ENCODE peak calls at places on chromosomes 13 and 19, in four cellular contexts. One of them, this sample, is unnamed.

GRCh38 chr19:12842511-12842910 is 4.2 kb downstream of the MAST1 start:
- DNase-seq in stimulated activated naive B cell treated with anti-CD40 and anti-IgM and Interleukin-4, amounts not matched to agents 10 μg/mL and 1 μg/mL and 100 μg/mL, for 72 hours: no peak
- DNase-seq in dermis blood vessel endothelial cell: no peak
- DNase-seq in fibroblast of lung: no peak
- DNase-seq in this sample: no peak

GRCh38 chr13:112587359-112587766 is 590 bp downstream of the TUBGCP3 start:
- DNase-seq in stimulated activated naive B cell treated with anti-CD40 and anti-IgM and Interleukin-4, amounts not matched to agents 10 μg/mL and 1 μg/mL and 100 μg/mL, for 72 hours: peak
- DNase-seq in dermis blood vessel endothelial cell: peak
- DNase-seq in fibroblast of lung: peak
- DNase-seq in this sample: peak

GRCh38 chr13:76828316-76828741 is 57.9 kb downstream of the KCTD12 start:
- DNase-seq in stimulated activated naive B cell treated with anti-CD40 and anti-IgM and Interleukin-4, amounts not matched to agents 10 μg/mL and 1 μg/mL and 100 μg/mL, for 72 hours: no peak
- DNase-seq in dermis blood vessel endothelial cell: no peak
- DNase-seq in fibroblast of lung: no peak
- DNase-seq in this sample: no peak

GRCh38 chr19:54137913-54138776 is 583 bp downstream of the CNOT3 start:
- DNase-seq in stimulated activated naive B cell treated with anti-CD40 and anti-IgM and Interleukin-4, amounts not matched to agents 10 μg/mL and 1 μg/mL and 100 μg/mL, for 72 hours: no peak
- DNase-seq in dermis blood vessel endothelial cell: no peak
- DNase-seq in fibroblast of lung: no peak
- DNase-seq in this sample: no peak

GRCh38 chr19:55253842-55254624 is 4.8 kb downstream of the PPP6R1 start:
- DNase-seq in stimulated activated naive B cell treated with anti-CD40 and anti-IgM and Interleukin-4, amounts not matched to agents 10 μg/mL and 1 μg/mL and 100 μg/mL, for 72 hours: peak
- DNase-seq in dermis blood vessel endothelial cell: peak
- DNase-seq in fibroblast of lung: no peak
- DNase-seq in this sample: no peak

GRCh38 chr19:51904331-51905165 is at the start of gene ZNF649:
- DNase-seq in stimulated activated naive B cell treated with anti-CD40 and anti-IgM and Interleukin-4, amounts not matched to agents 10 μg/mL and 1 μg/mL and 100 μg/mL, for 72 hours: peak
- DNase-seq in dermis blood vessel endothelial cell: peak
- DNase-seq in fibroblast of lung: peak
- DNase-seq in this sample: peak

GRCh38 chr19:52170863-52171320 is 529 bp downstream of the ZNF836 start:
- DNase-seq in stimulated activated naive B cell treated with anti-CD40 and anti-IgM and Interleukin-4, amounts not matched to agents 10 μg/mL and 1 μg/mL and 100 μg/mL, for 72 hours: no peak
- DNase-seq in dermis blood vessel endothelial cell: peak
- DNase-seq in fibroblast of lung: no peak
- DNase-seq in this sample: no peak

GRCh38 chr19:20039203-20039723 is at the start of gene ZNF682:
- DNase-seq in stimulated activated naive B cell treated with anti-CD40 and anti-IgM and Interleukin-4, amounts not matched to agents 10 μg/mL and 1 μg/mL and 100 μg/mL, for 72 hours: peak
- DNase-seq in dermis blood vessel endothelial cell: peak
- DNase-seq in fibroblast of lung: peak
- DNase-seq in this sample: peak

GRCh38 chr19:38952395-38953165 is 21.8 kb downstream of the MRPS12 start:
- DNase-seq in stimulated activated naive B cell treated with anti-CD40 and anti-IgM and Interleukin-4, amounts not matched to agents 10 μg/mL and 1 μg/mL and 100 μg/mL, for 72 hours: no peak
- DNase-seq in dermis blood vessel endothelial cell: peak
- DNase-seq in fibroblast of lung: no peak
- DNase-seq in this sample: peak

GRCh38 chr13:29847501-29847983 is 2.9 kb downstream of the UBL3 start:
- DNase-seq in stimulated activated naive B cell treated with anti-CD40 and anti-IgM and Interleukin-4, amounts not matched to agents 10 μg/mL and 1 μg/mL and 100 μg/mL, for 72 hours: no peak
- DNase-seq in dermis blood vessel endothelial cell: peak
- DNase-seq in fibroblast of lung: peak
- DNase-seq in this sample: no peak

GRCh38 chr13:62113145-62113544 is 697.5 kb upstream of the PCDH20 start:
- DNase-seq in stimulated activated naive B cell treated with anti-CD40 and anti-IgM and Interleukin-4, amounts not matched to agents 10 μg/mL and 1 μg/mL and 100 μg/mL, for 72 hours: no peak
- DNase-seq in dermis blood vessel endothelial cell: no peak
- DNase-seq in fibroblast of lung: peak
- DNase-seq in this sample: no peak

GRCh38 chr19:44927746-44928145 is 13.3 kb downstream of the APOC1 start:
- DNase-seq in stimulated activated naive B cell treated with anti-CD40 and anti-IgM and Interleukin-4, amounts not matched to agents 10 μg/mL and 1 μg/mL and 100 μg/mL, for 72 hours: no peak
- DNase-seq in dermis blood vessel endothelial cell: no peak
- DNase-seq in fibroblast of lung: peak
- DNase-seq in this sample: no peak

GRCh38 chr19:41219924-41220567 is 1.0 kb downstream of the AXL start:
- DNase-seq in stimulated activated naive B cell treated with anti-CD40 and anti-IgM and Interleukin-4, amounts not matched to agents 10 μg/mL and 1 μg/mL and 100 μg/mL, for 72 hours: no peak
- DNase-seq in dermis blood vessel endothelial cell: peak
- DNase-seq in fibroblast of lung: peak
- DNase-seq in this sample: peak

GRCh38 chr19:49983645-49984229 is 22.8 kb upstream of the SIGLEC11 start:
- DNase-seq in stimulated activated naive B cell treated with anti-CD40 and anti-IgM and Interleukin-4, amounts not matched to agents 10 μg/mL and 1 μg/mL and 100 μg/mL, for 72 hours: peak
- DNase-seq in dermis blood vessel endothelial cell: peak
- DNase-seq in fibroblast of lung: peak
- DNase-seq in this sample: peak

GRCh38 chr13:77829963-77830362 is 88.7 kb downstream of the EDNRB start:
- DNase-seq in stimulated activated naive B cell treated with anti-CD40 and anti-IgM and Interleukin-4, amounts not matched to agents 10 μg/mL and 1 μg/mL and 100 μg/mL, for 72 hours: no peak
- DNase-seq in dermis blood vessel endothelial cell: no peak
- DNase-seq in fibroblast of lung: no peak
- DNase-seq in this sample: no peak

GRCh38 chr19:49564616-49565045 is 15.7 kb downstream of the NOSIP start:
- DNase-seq in stimulated activated naive B cell treated with anti-CD40 and anti-IgM and Interleukin-4, amounts not matched to agents 10 μg/mL and 1 μg/mL and 100 μg/mL, for 72 hours: no peak
- DNase-seq in dermis blood vessel endothelial cell: no peak
- DNase-seq in fibroblast of lung: no peak
- DNase-seq in this sample: no peak

GRCh38 chr19:38975214-38975860 is at the start of gene FBXO17:
- DNase-seq in stimulated activated naive B cell treated with anti-CD40 and anti-IgM and Interleukin-4, amounts not matched to agents 10 μg/mL and 1 μg/mL and 100 μg/mL, for 72 hours: no peak
- DNase-seq in dermis blood vessel endothelial cell: peak
- DNase-seq in fibroblast of lung: peak
- DNase-seq in this sample: peak

GRCh38 chr19:7224205-7224833 is 69.9 kb downstream of the INSR start:
- DNase-seq in stimulated activated naive B cell treated with anti-CD40 and anti-IgM and Interleukin-4, amounts not matched to agents 10 μg/mL and 1 μg/mL and 100 μg/mL, for 72 hours: no peak
- DNase-seq in dermis blood vessel endothelial cell: no peak
- DNase-seq in fibroblast of lung: peak
- DNase-seq in this sample: peak

GRCh38 chr13:44989941-44990340 is 603 bp downstream of the GPALPP1 start:
- DNase-seq in stimulated activated naive B cell treated with anti-CD40 and anti-IgM and Interleukin-4, amounts not matched to agents 10 μg/mL and 1 μg/mL and 100 μg/mL, for 72 hours: no peak
- DNase-seq in dermis blood vessel endothelial cell: no peak
- DNase-seq in fibroblast of lung: no peak
- DNase-seq in this sample: no peak

GRCh38 chr13:111202149-111202548 is 87.0 kb downstream of the ARHGEF7 start:
- DNase-seq in stimulated activated naive B cell treated with anti-CD40 and anti-IgM and Interleukin-4, amounts not matched to agents 10 μg/mL and 1 μg/mL and 100 μg/mL, for 72 hours: no peak
- DNase-seq in dermis blood vessel endothelial cell: peak
- DNase-seq in fibroblast of lung: no peak
- DNase-seq in this sample: no peak

GRCh38 chr19:54517483-54517882 is 14.9 kb downstream of the LAIR2 start:
- DNase-seq in stimulated activated naive B cell treated with anti-CD40 and anti-IgM and Interleukin-4, amounts not matched to agents 10 μg/mL and 1 μg/mL and 100 μg/mL, for 72 hours: peak
- DNase-seq in dermis blood vessel endothelial cell: peak
- DNase-seq in fibroblast of lung: peak
- DNase-seq in this sample: no peak

GRCh38 chr19:7214329-7215089 is 79.7 kb downstream of the INSR start:
- DNase-seq in stimulated activated naive B cell treated with anti-CD40 and anti-IgM and Interleukin-4, amounts not matched to agents 10 μg/mL and 1 μg/mL and 100 μg/mL, for 72 hours: no peak
- DNase-seq in dermis blood vessel endothelial cell: no peak
- DNase-seq in fibroblast of lung: no peak
- DNase-seq in this sample: no peak

GRCh38 chr19:3833578-3834348 is 35.1 kb downstream of the ZFR2 start:
- DNase-seq in stimulated activated naive B cell treated with anti-CD40 and anti-IgM and Interleukin-4, amounts not matched to agents 10 μg/mL and 1 μg/mL and 100 μg/mL, for 72 hours: no peak
- DNase-seq in dermis blood vessel endothelial cell: no peak
- DNase-seq in fibroblast of lung: no peak
- DNase-seq in this sample: no peak

GRCh38 chr19:9796113-9796773 is 22.6 kb downstream of the FBXL12 start:
- DNase-seq in stimulated activated naive B cell treated with anti-CD40 and anti-IgM and Interleukin-4, amounts not matched to agents 10 μg/mL and 1 μg/mL and 100 μg/mL, for 72 hours: peak
- DNase-seq in dermis blood vessel endothelial cell: peak
- DNase-seq in fibroblast of lung: peak
- DNase-seq in this sample: peak

GRCh38 chr19:30888937-30889336 is 460.3 kb downstream of the TSHZ3 start:
- DNase-seq in stimulated activated naive B cell treated with anti-CD40 and anti-IgM and Interleukin-4, amounts not matched to agents 10 μg/mL and 1 μg/mL and 100 μg/mL, for 72 hours: no peak
- DNase-seq in dermis blood vessel endothelial cell: no peak
- DNase-seq in fibroblast of lung: no peak
- DNase-seq in this sample: no peak

GRCh38 chr19:49832556-49832955 is 14.5 kb downstream of the MED25 start:
- DNase-seq in stimulated activated naive B cell treated with anti-CD40 and anti-IgM and Interleukin-4, amounts not matched to agents 10 μg/mL and 1 μg/mL and 100 μg/mL, for 72 hours: no peak
- DNase-seq in dermis blood vessel endothelial cell: peak
- DNase-seq in fibroblast of lung: no peak
- DNase-seq in this sample: no peak

GRCh38 chr13:36362251-36362650 is 16.1 kb upstream of the SPART start:
- DNase-seq in stimulated activated naive B cell treated with anti-CD40 and anti-IgM and Interleukin-4, amounts not matched to agents 10 μg/mL and 1 μg/mL and 100 μg/mL, for 72 hours: no peak
- DNase-seq in dermis blood vessel endothelial cell: peak
- DNase-seq in fibroblast of lung: peak
- DNase-seq in this sample: no peak

GRCh38 chr19:5303208-5303607 is 37.4 kb downstream of the PTPRS start:
- DNase-seq in stimulated activated naive B cell treated with anti-CD40 and anti-IgM and Interleukin-4, amounts not matched to agents 10 μg/mL and 1 μg/mL and 100 μg/mL, for 72 hours: no peak
- DNase-seq in dermis blood vessel endothelial cell: no peak
- DNase-seq in fibroblast of lung: no peak
- DNase-seq in this sample: no peak